ENCODE peak calls at places on chromosome 14, in ten cellular contexts. V is sciatic nerve; B is iris pigment epithelial cell; H is neural crest cell; G is GM20000; C is T follicular helper cell; E is Caco-2; D is T-helper 9 cell; R is aorta; I is activated effector memory CD4-positive, alpha-beta T cell treated with anti-CD3 and anti-CD28 coated beads, Interleukin-2, amount 50 U/mL, for 16 hours. A is an unnamed sample.

GRCh38 chr14:98244162-98244948 is 1027.6 kb downstream of the BCL11B start:
- DNase-seq in V (no peak), B (no peak), H (no peak), G (no peak), C (no peak), E (no peak), D (no peak), R (no peak), I (no peak), A (no peak)

GRCh38 chr14:86168376-86168775 is 638.4 kb downstream of the FLRT2 start:
- DNase-seq in V (no peak), B (no peak), H (no peak), G (no peak), C (no peak), E (no peak), D (no peak), R (no peak), I (no peak), A (no peak)

GRCh38 chr14:77314043-77314442 is 6.6 kb downstream of the POMT2 start:
- DNase-seq in V (peak; percentile 49), B (peak; percentile 96), H (no peak), G (no peak), C (no peak), E (peak; percentile 74), D (no peak), R (no peak), I (no peak), A (peak; percentile 83)

GRCh38 chr14:38134631-38135030 is 73.1 kb upstream of the SSTR1 start:
- DNase-seq in V (no peak), B (no peak), H (no peak), G (no peak), C (no peak), E (no peak), D (no peak), R (no peak), I (no peak), A (no peak)

GRCh38 chr14:71855399-71856036 is 76.7 kb upstream of the RGS6 start:
- DNase-seq in V (peak; percentile 84), B (peak; percentile 77), H (peak; percentile 77), G (peak; percentile 70), C (peak; percentile 12), E (peak; percentile 58), D (peak; percentile 31), R (peak; percentile 90), I (peak; percentile 81), A (peak; percentile 58)

GRCh38 chr14:105492051-105492965 is 1.3 kb downstream of the TEDC1 start:
- DNase-seq in V (peak; percentile 70), B (no peak), H (no peak), G (no peak), C (no peak), E (no peak), D (no peak), R (peak; percentile 78), I (peak; percentile 65), A (no peak)

GRCh38 chr14:45526715-45527549 is 273.9 kb upstream of the MIS18BP1 start:
- DNase-seq in V (no peak), B (peak; percentile 4), H (peak; percentile 38), G (peak; percentile 46), C (no peak), E (peak; percentile 46), D (no peak), R (peak; percentile 31), I (no peak), A (peak; percentile 58)

GRCh38 chr14:103961928-103962578 is 19.7 kb upstream of the RD3L start:
- DNase-seq in V (no peak), B (no peak), H (no peak), G (no peak), C (no peak), E (no peak), D (no peak), R (no peak), I (no peak), A (no peak)

GRCh38 chr14:23548351-23549318 is 2.9 kb downstream of the ZFHX2 start:
- DNase-seq in V (no peak), B (peak; percentile 59), H (no peak), G (no peak), C (no peak), E (no peak), D (no peak), R (no peak), I (no peak), A (no peak)

GRCh38 chr14:73753887-73754880 is 40.0 kb upstream of the PNMA1 start:
- DNase-seq in V (no peak), B (no peak), H (no peak), G (peak; percentile 74), C (no peak), E (no peak), D (no peak), R (no peak), I (peak; percentile 80), A (no peak)

GRCh38 chr14:85131523-85131922 is 398.4 kb upstream of the FLRT2 start:
- DNase-seq in V (no peak), B (no peak), H (no peak), G (no peak), C (no peak), E (peak; percentile 46), D (no peak), R (no peak), I (no peak), A (peak; percentile 0)

GRCh38 chr14:101781240-101782061 is 19.9 kb downstream of the PPP2R5C start:
- DNase-seq in V (no peak), B (peak; percentile 26), H (no peak), G (no peak), C (no peak), E (no peak), D (peak; percentile 28), R (peak; percentile 80), I (peak; percentile 73), A (no peak)

GRCh38 chr14:81441626-81442134 is 41.6 kb upstream of the STON2 start:
- DNase-seq in V (no peak), B (no peak), H (no peak), G (no peak), C (no peak), E (no peak), D (no peak), R (no peak), I (no peak), A (no peak)

GRCh38 chr14:104375551-104376201 is 203.9 kb upstream of the C14orf180 start:
- DNase-seq in V (no peak), B (no peak), H (no peak), G (no peak), C (no peak), E (no peak), D (no peak), R (peak; percentile 40), I (no peak), A (no peak)

GRCh38 chr14:22982477-22983245 is at the start of gene AJUBA:
- DNase-seq in V (peak; percentile 93), B (peak; percentile 93), H (peak; percentile 82), G (peak; percentile 91), C (peak; percentile 56), E (peak; percentile 97), D (peak; percentile 59), R (peak; percentile 97), I (peak; percentile 90), A (peak; percentile 82)

GRCh38 chr14:91482278-91483023 is 27.7 kb downstream of the PPP4R3A start:
- DNase-seq in V (no peak), B (peak; percentile 72), H (no peak), G (no peak), C (no peak), E (no peak), D (no peak), R (no peak), I (no peak), A (no peak)

GRCh38 chr14:55577229-55577628 is 2.8 kb upstream of the KTN1 start:
- DNase-seq in V (no peak), B (no peak), H (no peak), G (no peak), C (no peak), E (no peak), D (no peak), R (no peak), I (no peak), A (peak; percentile 63)

GRCh38 chr14:72682188-72682587 is 211.7 kb downstream of the DPF3 start:
- DNase-seq in V (no peak), B (peak; percentile 39), H (no peak), G (no peak), C (no peak), E (no peak), D (no peak), R (no peak), I (no peak), A (no peak)

GRCh38 chr14:66117600-66117999 is 368.6 kb upstream of the CCDC196 start:
- DNase-seq in V (no peak), B (peak; percentile 42), H (no peak), G (no peak), C (no peak), E (no peak), D (no peak), R (no peak), I (no peak), A (peak; percentile 83)

GRCh38 chr14:70988452-70988851 is 81.2 kb downstream of the PCNX1 start:
- DNase-seq in V (no peak), B (no peak), H (no peak), G (no peak), C (no peak), E (no peak), D (peak; percentile 19), R (no peak), I (peak; percentile 76), A (no peak)

GRCh38 chr14:90576981-90577660 is 180.3 kb downstream of the CALM1 start:
- DNase-seq in V (no peak), B (no peak), H (no peak), G (no peak), C (no peak), E (no peak), D (no peak), R (peak; percentile 59), I (no peak), A (no peak)

GRCh38 chr14:39731912-39732311 is 299.7 kb upstream of the FBXO33 start:
- DNase-seq in V (no peak), B (no peak), H (no peak), G (no peak), C (no peak), E (no peak), D (no peak), R (no peak), I (no peak), A (no peak)

GRCh38 chr14:101113835-101114725 is 210.6 kb upstream of the RTL1 start:
- DNase-seq in V (peak; percentile 36), B (no peak), H (no peak), G (no peak), C (no peak), E (no peak), D (no peak), R (peak; percentile 54), I (no peak), A (no peak)

GRCh38 chr14:78611031-78611430 is 440.9 kb downstream of the NRXN3 start:
- DNase-seq in V (no peak), B (no peak), H (no peak), G (no peak), C (no peak), E (no peak), D (no peak), R (no peak), I (no peak), A (no peak)

GRCh38 chr14:91424813-91425719 is 7.4 kb upstream of the CCDC88C start:
- DNase-seq in V (no peak), B (no peak), H (no peak), G (no peak), C (no peak), E (no peak), D (no peak), R (no peak), I (no peak), A (no peak)

GRCh38 chr14:70782361-70782760 is 27.0 kb downstream of the MAP3K9 start:
- DNase-seq in V (no peak), B (peak; percentile 83), H (no peak), G (no peak), C (no peak), E (no peak), D (no peak), R (no peak), I (no peak), A (peak; percentile 9)

GRCh38 chr14:64811676-64812075 is 68.0 kb downstream of the SPTB start:
- DNase-seq in V (no peak), B (peak; percentile 28), H (no peak), G (no peak), C (no peak), E (no peak), D (no peak), R (no peak), I (no peak), A (no peak)

A was measured in PC-9.